ENCODE peak calls at places on chromosomes 1 and 21, in nine cellular contexts. D is mesothelial cell of epicardium; A is sigmoid colon; R is AG04450; X is suprapubic skin; S is cardiac muscle cell; N is fibroblast of lung; Z is uterus; W is CD4-positive, alpha-beta T cell. Q is an unnamed sample.

GRCh38 chr1:184329962-184330868 is 56.6 kb upstream of the C1orf21 start:
- DNase-seq in R (no peak), A (no peak), D (no peak), X (no peak), W (no peak), S (no peak), N (peak; percentile 37), Z (no peak), Q (no peak)

GRCh38 chr1:86394416-86394815 is 1.7 kb downstream of the ODF2L start:
- DNase-seq in X (no peak), D (no peak), W (no peak), Z (no peak), S (no peak), R (no peak), A (no peak), N (peak; percentile 74), Q (no peak)

GRCh38 chr1:173489929-173490328 is 12.8 kb downstream of the PRDX6 start:
- DNase-seq in W (no peak), A (no peak), R (no peak), N (no peak), Z (no peak), D (no peak), X (no peak), S (no peak), Q (no peak)

GRCh38 chr1:111852216-111852615 is 96.5 kb downstream of the DDX20 start:
- DNase-seq in W (no peak), R (no peak), X (no peak), D (no peak), N (no peak), A (no peak), Z (no peak), S (no peak), Q (no peak)

GRCh38 chr1:217078010-217078704 is 354.9 kb upstream of the ESRRG start:
- DNase-seq in N (peak; percentile 35), X (no peak), W (no peak), Z (no peak), R (no peak), A (no peak), D (no peak), S (peak; percentile 60), Q (no peak)

GRCh38 chr1:110227774-110228173 is 17.7 kb downstream of the KCNC4 start:
- DNase-seq in A (no peak), N (no peak), R (no peak), X (no peak), S (no peak), W (no peak), D (no peak), Z (no peak), Q (no peak)

GRCh38 chr1:203153989-203154821 is 21.4 kb downstream of the MYBPH start:
- DNase-seq in Z (no peak), N (peak; percentile 69), W (no peak), D (no peak), S (no peak), A (no peak), R (no peak), X (no peak), Q (no peak)

GRCh38 chr1:101262601-101263348 is 26.0 kb downstream of the S1PR1 start:
- DNase-seq in R (no peak), D (no peak), W (no peak), X (no peak), A (no peak), S (no peak), Z (no peak), N (no peak), Q (no peak)

GRCh38 chr1:194873328-194873923 is 1687.0 kb upstream of the B3GALT2 start:
- DNase-seq in N (peak; percentile 29), R (no peak), D (no peak), W (no peak), S (no peak), Z (no peak), A (no peak), X (no peak), Q (no peak)

GRCh38 chr1:67053785-67054759 is at the start of gene SLC35D1:
- DNase-seq in Z (peak; percentile 71), D (peak; percentile 70), A (peak; percentile 83), X (peak; percentile 87), N (peak; percentile 65), S (peak; percentile 96), R (no peak), W (peak; percentile 69), Q (peak; percentile 88)

GRCh38 chr1:16146888-16147614 is 8.8 kb downstream of the EPHA2 start:
- DNase-seq in A (no peak), Z (no peak), N (peak; percentile 90), X (no peak), R (no peak), W (no peak), S (peak; percentile 45), D (no peak), Q (no peak)

GRCh38 chr21:32826317-32827167 is 55.0 kb upstream of the PAXBP1 start:
- DNase-seq in A (no peak), N (peak; percentile 58), W (no peak), R (peak; percentile 20), Z (no peak), D (no peak), S (peak; percentile 68), X (no peak), Q (no peak)

GRCh38 chr21:38492002-38492401 is 6.3 kb downstream of the ERG start:
- DNase-seq in R (no peak), N (no peak), A (no peak), Z (no peak), X (no peak), W (no peak), D (no peak), S (no peak), Q (no peak)

GRCh38 chr1:109615879-109616278 is 3.5 kb downstream of the GNAT2 start:
- DNase-seq in R (no peak), N (no peak), Z (no peak), X (no peak), D (no peak), A (peak; percentile 70), W (no peak), S (no peak), Q (no peak)

GRCh38 chr1:85544689-85545203 is 35.8 kb upstream of the CCN1 start:
- DNase-seq in A (no peak), N (peak; percentile 89), X (no peak), S (peak; percentile 36), R (no peak), Z (no peak), W (no peak), D (no peak), Q (no peak)

GRCh38 chr21:32569261-32570230 is 15.8 kb downstream of the TCP10L start:
- DNase-seq in D (peak; percentile 64), Z (peak; percentile 80), R (peak; percentile 53), X (peak; percentile 90), N (peak; percentile 80), A (peak; percentile 89), W (peak; percentile 74), S (peak; percentile 82), Q (peak; percentile 78)

GRCh38 chr1:203161175-203161574 is 14.5 kb downstream of the MYBPH start:
- DNase-seq in Z (no peak), X (no peak), W (no peak), S (no peak), N (no peak), D (no peak), R (no peak), A (no peak), Q (no peak)

GRCh38 chr1:167418397-167418796 is 99.9 kb downstream of the CD247 start:
- DNase-seq in N (no peak), S (no peak), X (no peak), W (no peak), Z (no peak), D (no peak), R (no peak), A (no peak), Q (no peak)

DNA sequence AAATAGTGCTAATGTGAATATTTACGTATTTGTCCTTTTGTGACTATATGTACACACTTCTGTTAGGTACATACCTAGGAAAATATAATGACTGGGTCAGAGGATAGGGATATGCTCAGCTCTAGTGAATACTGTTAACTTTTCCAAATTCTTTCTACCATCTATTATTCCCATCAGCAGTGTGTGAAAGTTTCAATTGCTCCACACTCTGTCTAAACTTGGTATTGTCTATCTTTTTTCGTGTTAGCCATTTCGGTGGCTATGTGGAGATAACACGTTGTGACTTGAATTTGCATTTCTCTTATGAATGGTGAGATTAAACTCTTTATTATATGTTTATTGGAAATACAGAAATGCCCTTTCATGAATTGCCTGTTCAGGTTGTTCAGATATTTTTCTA is 22.7 kb upstream of the LELP1 start:
- DNase-seq in X (no peak), S (no peak), Z (no peak), W (no peak), R (no peak), D (no peak), A (no peak), N (no peak), Q (no peak)
- TF ChIP-seq CTCF in X (no peak), S (no peak), Z (no peak), W (no peak), R (no peak), D (no peak), A (no peak), N (no peak), Q (no peak)

DNA sequence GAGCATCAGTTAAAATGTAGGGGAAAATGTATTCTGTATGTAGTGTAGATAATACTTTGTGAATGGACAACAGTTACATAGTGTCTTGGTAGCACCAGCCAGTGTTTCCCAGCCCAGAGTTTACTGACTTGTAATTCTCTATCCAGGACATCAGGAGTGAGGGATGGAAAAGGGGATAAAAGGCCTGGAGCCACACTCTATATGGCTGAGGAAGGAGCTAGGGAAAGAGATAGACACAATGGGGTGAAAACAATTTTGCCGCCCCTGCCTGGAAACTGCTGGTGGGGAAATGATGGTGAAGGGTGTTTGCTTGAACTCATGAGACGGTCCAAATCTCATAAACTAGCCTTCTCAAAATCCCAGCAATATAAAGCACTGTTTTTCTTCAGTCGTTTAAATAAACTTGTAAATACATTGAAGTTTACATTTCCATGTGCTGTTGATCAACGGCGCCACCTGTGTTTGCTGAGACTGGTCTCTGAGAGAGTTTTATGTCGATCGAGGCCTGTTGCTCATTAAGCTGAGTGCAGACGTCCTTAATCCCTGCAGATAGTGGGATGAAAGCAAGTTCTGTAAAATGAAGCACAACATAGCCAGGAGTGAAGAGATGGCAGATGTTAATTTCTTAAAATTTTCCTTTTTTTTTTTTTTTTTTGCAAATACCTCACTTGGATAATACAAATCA is 27.9 kb upstream of the AGO1 start:
- DNase-seq in R (no peak), N (no peak), A (no peak), Z (no peak), X (no peak), S (no peak), W (no peak), D (no peak), Q (no peak)
- TF ChIP-seq CTCF in R (no peak), N (no peak), A (no peak), Z (no peak), X (no peak), S (no peak), W (no peak), D (no peak), Q (no peak)

GRCh38 chr1:171702598-171702997 is 39.3 kb downstream of the VAMP4 start:
- DNase-seq in A (no peak), W (no peak), N (no peak), Z (no peak), R (no peak), S (no peak), X (no peak), D (no peak), Q (no peak)

GRCh38 chr1:171699526-171699925 is 42.3 kb downstream of the VAMP4 start:
- DNase-seq in Z (no peak), R (no peak), X (no peak), S (no peak), N (peak; percentile 20), A (no peak), W (no peak), D (no peak), Q (no peak)
- TF ChIP-seq CTCF in Z (no peak), R (no peak), X (no peak), S (no peak), N (no peak), A (no peak), W (no peak), D (no peak), Q (no peak)

GRCh38 chr1:47679826-47680225 is 242.0 kb downstream of the FOXD2 start:
- DNase-seq in N (no peak), X (no peak), A (peak; percentile 39), S (no peak), D (no peak), Z (no peak), W (no peak), R (no peak), Q (peak; percentile 45)
- TF ChIP-seq CTCF in N (no peak), X (no peak), A (no peak), S (no peak), D (no peak), Z (no peak), W (no peak), R (no peak), Q (no peak)

Q was measured in type B pancreatic cell.